ENCODE peak calls at places on chromosomes 3 and 15, in eight cellular contexts. One of them, this sample, is unnamed.

GRCh38 chr15:29037997-29038700 is 152.4 kb downstream of the APBA2 start:
- DNase-seq in kidney tubule cell: no peak
- DNase-seq in substantia nigra: no peak
- DNase-seq in stimulated activated CD4-positive, alpha-beta T cell treated with anti-CD3 and anti-CD28 coated beads, Interleukin-12 subunit alpha, Interleukin-12 subunit beta, amount 100 ng/mL, for 48 hours: no peak
- DNase-seq in activated CD4-positive, alpha-beta T cell treated with anti-CD3 and anti-CD28 coated beads, Interleukin-2, amount 50 U/mL, for 24 hours: no peak
- DNase-seq in natural killer cell treated with Interleukin-12 subunit alpha and Interleukin-12 subunit beta and Interleukin-15 and Interleukin-18, amount 100 ng/mL, for 72 hours: peak
- DNase-seq in SK-N-SH: no peak
- DNase-seq in ecto neural progenitor cell: no peak
- DNase-seq in this sample: no peak

GRCh38 chr3:166282931-166283330 is 445.7 kb upstream of the BCHE start:
- DNase-seq in substantia nigra: no peak
- DNase-seq in activated CD4-positive, alpha-beta T cell treated with anti-CD3 and anti-CD28 coated beads, Interleukin-2, amount 50 U/mL, for 24 hours: no peak
- DNase-seq in ecto neural progenitor cell: no peak
- DNase-seq in kidney tubule cell: peak
- DNase-seq in natural killer cell treated with Interleukin-12 subunit alpha and Interleukin-12 subunit beta and Interleukin-15 and Interleukin-18, amount 100 ng/mL, for 72 hours: no peak
- DNase-seq in stimulated activated CD4-positive, alpha-beta T cell treated with anti-CD3 and anti-CD28 coated beads, Interleukin-12 subunit alpha, Interleukin-12 subunit beta, amount 100 ng/mL, for 48 hours: no peak
- DNase-seq in SK-N-SH: no peak
- DNase-seq in this sample: no peak

GRCh38 chr3:112003321-112004080 is 4.8 kb downstream of the TAGLN3 start:
- DNase-seq in activated CD4-positive, alpha-beta T cell treated with anti-CD3 and anti-CD28 coated beads, Interleukin-2, amount 50 U/mL, for 24 hours: no peak
- DNase-seq in ecto neural progenitor cell: no peak
- DNase-seq in kidney tubule cell: no peak
- DNase-seq in substantia nigra: no peak
- DNase-seq in natural killer cell treated with Interleukin-12 subunit alpha and Interleukin-12 subunit beta and Interleukin-15 and Interleukin-18, amount 100 ng/mL, for 72 hours: no peak
- DNase-seq in stimulated activated CD4-positive, alpha-beta T cell treated with anti-CD3 and anti-CD28 coated beads, Interleukin-12 subunit alpha, Interleukin-12 subunit beta, amount 100 ng/mL, for 48 hours: no peak
- DNase-seq in SK-N-SH: no peak
- DNase-seq in this sample: no peak

GRCh38 chr3:115227461-115227860 is 80.4 kb upstream of the ZBTB20 start:
- DNase-seq in activated CD4-positive, alpha-beta T cell treated with anti-CD3 and anti-CD28 coated beads, Interleukin-2, amount 50 U/mL, for 24 hours: no peak
- DNase-seq in SK-N-SH: no peak
- DNase-seq in stimulated activated CD4-positive, alpha-beta T cell treated with anti-CD3 and anti-CD28 coated beads, Interleukin-12 subunit alpha, Interleukin-12 subunit beta, amount 100 ng/mL, for 48 hours: no peak
- DNase-seq in natural killer cell treated with Interleukin-12 subunit alpha and Interleukin-12 subunit beta and Interleukin-15 and Interleukin-18, amount 100 ng/mL, for 72 hours: no peak
- DNase-seq in substantia nigra: no peak
- DNase-seq in ecto neural progenitor cell: no peak
- DNase-seq in kidney tubule cell: no peak
- DNase-seq in this sample: no peak

GRCh38 chr3:190676477-190676876 is 162.6 kb downstream of the IL1RAP start:
- DNase-seq in natural killer cell treated with Interleukin-12 subunit alpha and Interleukin-12 subunit beta and Interleukin-15 and Interleukin-18, amount 100 ng/mL, for 72 hours: no peak
- DNase-seq in substantia nigra: no peak
- DNase-seq in kidney tubule cell: no peak
- DNase-seq in SK-N-SH: no peak
- DNase-seq in ecto neural progenitor cell: no peak
- DNase-seq in stimulated activated CD4-positive, alpha-beta T cell treated with anti-CD3 and anti-CD28 coated beads, Interleukin-12 subunit alpha, Interleukin-12 subunit beta, amount 100 ng/mL, for 48 hours: no peak
- DNase-seq in activated CD4-positive, alpha-beta T cell treated with anti-CD3 and anti-CD28 coated beads, Interleukin-2, amount 50 U/mL, for 24 hours: no peak
- DNase-seq in this sample: no peak

GRCh38 chr15:71114887-71115566 is at the start of gene THSD4:
- DNase-seq in kidney tubule cell: peak
- DNase-seq in SK-N-SH: peak
- DNase-seq in substantia nigra: peak
- DNase-seq in activated CD4-positive, alpha-beta T cell treated with anti-CD3 and anti-CD28 coated beads, Interleukin-2, amount 50 U/mL, for 24 hours: peak
- DNase-seq in stimulated activated CD4-positive, alpha-beta T cell treated with anti-CD3 and anti-CD28 coated beads, Interleukin-12 subunit alpha, Interleukin-12 subunit beta, amount 100 ng/mL, for 48 hours: peak
- DNase-seq in natural killer cell treated with Interleukin-12 subunit alpha and Interleukin-12 subunit beta and Interleukin-15 and Interleukin-18, amount 100 ng/mL, for 72 hours: peak
- DNase-seq in ecto neural progenitor cell: peak
- DNase-seq in this sample: peak

GRCh38 chr3:112767177-112767576 is 79.5 kb downstream of the CD200R1L start:
- DNase-seq in natural killer cell treated with Interleukin-12 subunit alpha and Interleukin-12 subunit beta and Interleukin-15 and Interleukin-18, amount 100 ng/mL, for 72 hours: no peak
- DNase-seq in activated CD4-positive, alpha-beta T cell treated with anti-CD3 and anti-CD28 coated beads, Interleukin-2, amount 50 U/mL, for 24 hours: no peak
- DNase-seq in ecto neural progenitor cell: no peak
- DNase-seq in kidney tubule cell: no peak
- DNase-seq in stimulated activated CD4-positive, alpha-beta T cell treated with anti-CD3 and anti-CD28 coated beads, Interleukin-12 subunit alpha, Interleukin-12 subunit beta, amount 100 ng/mL, for 48 hours: no peak
- DNase-seq in SK-N-SH: no peak
- DNase-seq in substantia nigra: no peak
- DNase-seq in this sample: no peak

GRCh38 chr3:172201136-172201989 is 162.0 kb downstream of the FNDC3B start:
- DNase-seq in natural killer cell treated with Interleukin-12 subunit alpha and Interleukin-12 subunit beta and Interleukin-15 and Interleukin-18, amount 100 ng/mL, for 72 hours: no peak
- DNase-seq in SK-N-SH: peak
- DNase-seq in substantia nigra: peak
- DNase-seq in activated CD4-positive, alpha-beta T cell treated with anti-CD3 and anti-CD28 coated beads, Interleukin-2, amount 50 U/mL, for 24 hours: no peak
- DNase-seq in stimulated activated CD4-positive, alpha-beta T cell treated with anti-CD3 and anti-CD28 coated beads, Interleukin-12 subunit alpha, Interleukin-12 subunit beta, amount 100 ng/mL, for 48 hours: no peak
- DNase-seq in ecto neural progenitor cell: no peak
- DNase-seq in kidney tubule cell: peak
- DNase-seq in this sample: no peak

GRCh38 chr3:40842714-40843113 is 318.0 kb downstream of the ZNF621 start:
- DNase-seq in kidney tubule cell: no peak
- DNase-seq in ecto neural progenitor cell: no peak
- DNase-seq in substantia nigra: no peak
- DNase-seq in stimulated activated CD4-positive, alpha-beta T cell treated with anti-CD3 and anti-CD28 coated beads, Interleukin-12 subunit alpha, Interleukin-12 subunit beta, amount 100 ng/mL, for 48 hours: no peak
- DNase-seq in activated CD4-positive, alpha-beta T cell treated with anti-CD3 and anti-CD28 coated beads, Interleukin-2, amount 50 U/mL, for 24 hours: no peak
- DNase-seq in SK-N-SH: no peak
- DNase-seq in natural killer cell treated with Interleukin-12 subunit alpha and Interleukin-12 subunit beta and Interleukin-15 and Interleukin-18, amount 100 ng/mL, for 72 hours: no peak
- DNase-seq in this sample: no peak

GRCh38 chr3:42651248-42652091 is 2.0 kb upstream of the ZBTB47 start:
- DNase-seq in SK-N-SH: no peak
- DNase-seq in kidney tubule cell: peak
- DNase-seq in activated CD4-positive, alpha-beta T cell treated with anti-CD3 and anti-CD28 coated beads, Interleukin-2, amount 50 U/mL, for 24 hours: no peak
- DNase-seq in ecto neural progenitor cell: no peak
- DNase-seq in natural killer cell treated with Interleukin-12 subunit alpha and Interleukin-12 subunit beta and Interleukin-15 and Interleukin-18, amount 100 ng/mL, for 72 hours: no peak
- DNase-seq in stimulated activated CD4-positive, alpha-beta T cell treated with anti-CD3 and anti-CD28 coated beads, Interleukin-12 subunit alpha, Interleukin-12 subunit beta, amount 100 ng/mL, for 48 hours: no peak
- DNase-seq in substantia nigra: no peak
- DNase-seq in this sample: no peak

GRCh38 chr3:123143669-123144411 is 57.9 kb upstream of the SEC22A start:
- DNase-seq in kidney tubule cell: peak
- DNase-seq in ecto neural progenitor cell: no peak
- DNase-seq in stimulated activated CD4-positive, alpha-beta T cell treated with anti-CD3 and anti-CD28 coated beads, Interleukin-12 subunit alpha, Interleukin-12 subunit beta, amount 100 ng/mL, for 48 hours: no peak
- DNase-seq in activated CD4-positive, alpha-beta T cell treated with anti-CD3 and anti-CD28 coated beads, Interleukin-2, amount 50 U/mL, for 24 hours: no peak
- DNase-seq in substantia nigra: no peak
- DNase-seq in natural killer cell treated with Interleukin-12 subunit alpha and Interleukin-12 subunit beta and Interleukin-15 and Interleukin-18, amount 100 ng/mL, for 72 hours: peak
- DNase-seq in SK-N-SH: no peak
- DNase-seq in this sample: no peak

GRCh38 chr3:53083496-53083895 is 37.6 kb upstream of the SFMBT1 start:
- DNase-seq in stimulated activated CD4-positive, alpha-beta T cell treated with anti-CD3 and anti-CD28 coated beads, Interleukin-12 subunit alpha, Interleukin-12 subunit beta, amount 100 ng/mL, for 48 hours: no peak
- DNase-seq in activated CD4-positive, alpha-beta T cell treated with anti-CD3 and anti-CD28 coated beads, Interleukin-2, amount 50 U/mL, for 24 hours: no peak
- DNase-seq in ecto neural progenitor cell: peak
- DNase-seq in substantia nigra: peak
- DNase-seq in SK-N-SH: peak
- DNase-seq in natural killer cell treated with Interleukin-12 subunit alpha and Interleukin-12 subunit beta and Interleukin-15 and Interleukin-18, amount 100 ng/mL, for 72 hours: no peak
- DNase-seq in kidney tubule cell: no peak
- DNase-seq in this sample: no peak